ENCODE peak calls at places on chromosomes 13 and 19, in ten cellular contexts. One of them, this sample, is unnamed.

GRCh38 chr19:35247526-35248309 is 1.1 kb upstream of the LSR start:
- DNase-seq in naive B cell: no peak
- DNase-seq in putamen: no peak
- DNase-seq in HFF-Myc: no peak
- DNase-seq in stimulated activated CD4-positive, alpha-beta T cell treated with anti-CD3 and anti-CD28 coated beads, Interleukin-4, amount 100 ng/mL, for 24 hours: peak
- DNase-seq in ACHN: peak
- DNase-seq in lung microvascular endothelial cell: no peak
- DNase-seq in ovary: no peak
- DNase-seq in body of pancreas: peak
- DNase-seq in mucosa of descending colon: peak
- DNase-seq in this sample: peak

GRCh38 chr19:55405638-55406037 is 1.9 kb downstream of the UBE2S start:
- DNase-seq in naive B cell: no peak
- DNase-seq in stimulated activated CD4-positive, alpha-beta T cell treated with anti-CD3 and anti-CD28 coated beads, Interleukin-4, amount 100 ng/mL, for 24 hours: no peak
- DNase-seq in ACHN: no peak
- DNase-seq in ovary: no peak
- DNase-seq in mucosa of descending colon: no peak
- DNase-seq in body of pancreas: no peak
- DNase-seq in lung microvascular endothelial cell: no peak
- DNase-seq in putamen: no peak
- DNase-seq in HFF-Myc: no peak
- DNase-seq in this sample: no peak

GRCh38 chr19:47435883-47436417 is 16.6 kb upstream of the MEIS3 start:
- DNase-seq in mucosa of descending colon: no peak
- DNase-seq in ovary: no peak
- DNase-seq in body of pancreas: no peak
- DNase-seq in lung microvascular endothelial cell: no peak
- DNase-seq in ACHN: no peak
- DNase-seq in naive B cell: no peak
- DNase-seq in HFF-Myc: no peak
- DNase-seq in putamen: no peak
- DNase-seq in stimulated activated CD4-positive, alpha-beta T cell treated with anti-CD3 and anti-CD28 coated beads, Interleukin-4, amount 100 ng/mL, for 24 hours: no peak
- DNase-seq in this sample: no peak

GRCh38 chr19:51090471-51090870 is 7.8 kb upstream of the KLK14 start:
- DNase-seq in HFF-Myc: no peak
- DNase-seq in putamen: no peak
- DNase-seq in lung microvascular endothelial cell: no peak
- DNase-seq in mucosa of descending colon: no peak
- DNase-seq in naive B cell: no peak
- DNase-seq in body of pancreas: no peak
- DNase-seq in stimulated activated CD4-positive, alpha-beta T cell treated with anti-CD3 and anti-CD28 coated beads, Interleukin-4, amount 100 ng/mL, for 24 hours: no peak
- DNase-seq in ACHN: no peak
- DNase-seq in ovary: no peak
- DNase-seq in this sample: no peak

GRCh38 chr13:48660356-48661076 is 6.8 kb downstream of the CYSLTR2 start:
- DNase-seq in body of pancreas: peak
- DNase-seq in putamen: peak
- DNase-seq in ACHN: no peak
- DNase-seq in naive B cell: no peak
- DNase-seq in ovary: peak
- DNase-seq in HFF-Myc: no peak
- DNase-seq in lung microvascular endothelial cell: no peak
- DNase-seq in mucosa of descending colon: no peak
- DNase-seq in stimulated activated CD4-positive, alpha-beta T cell treated with anti-CD3 and anti-CD28 coated beads, Interleukin-4, amount 100 ng/mL, for 24 hours: no peak
- DNase-seq in this sample: no peak

GRCh38 chr19:50050406-50051223 is 24.8 kb downstream of the ZNF473 start:
- DNase-seq in lung microvascular endothelial cell: peak
- DNase-seq in mucosa of descending colon: peak
- DNase-seq in stimulated activated CD4-positive, alpha-beta T cell treated with anti-CD3 and anti-CD28 coated beads, Interleukin-4, amount 100 ng/mL, for 24 hours: peak
- DNase-seq in naive B cell: peak
- DNase-seq in putamen: peak
- DNase-seq in ACHN: no peak
- DNase-seq in ovary: peak
- DNase-seq in HFF-Myc: peak
- DNase-seq in body of pancreas: peak
- DNase-seq in this sample: peak

GRCh38 chr19:58044886-58045285 is 11.1 kb downstream of the ZSCAN1 start:
- DNase-seq in body of pancreas: no peak
- DNase-seq in stimulated activated CD4-positive, alpha-beta T cell treated with anti-CD3 and anti-CD28 coated beads, Interleukin-4, amount 100 ng/mL, for 24 hours: no peak
- DNase-seq in mucosa of descending colon: no peak
- DNase-seq in ACHN: no peak
- DNase-seq in HFF-Myc: no peak
- DNase-seq in naive B cell: no peak
- DNase-seq in ovary: no peak
- DNase-seq in putamen: no peak
- DNase-seq in lung microvascular endothelial cell: no peak
- DNase-seq in this sample: no peak

GRCh38 chr19:50559636-50560035 is 8.6 kb downstream of the LRRC4B start:
- DNase-seq in putamen: no peak
- DNase-seq in ACHN: no peak
- DNase-seq in stimulated activated CD4-positive, alpha-beta T cell treated with anti-CD3 and anti-CD28 coated beads, Interleukin-4, amount 100 ng/mL, for 24 hours: no peak
- DNase-seq in naive B cell: no peak
- DNase-seq in lung microvascular endothelial cell: no peak
- DNase-seq in ovary: no peak
- DNase-seq in HFF-Myc: no peak
- DNase-seq in body of pancreas: no peak
- DNase-seq in mucosa of descending colon: no peak
- DNase-seq in this sample: no peak

GRCh38 chr19:37329686-37330085 is 41.2 kb upstream of the ZNF527 start:
- DNase-seq in stimulated activated CD4-positive, alpha-beta T cell treated with anti-CD3 and anti-CD28 coated beads, Interleukin-4, amount 100 ng/mL, for 24 hours: no peak
- DNase-seq in putamen: no peak
- DNase-seq in naive B cell: no peak
- DNase-seq in body of pancreas: no peak
- DNase-seq in lung microvascular endothelial cell: no peak
- DNase-seq in ovary: no peak
- DNase-seq in HFF-Myc: no peak
- DNase-seq in ACHN: peak
- DNase-seq in mucosa of descending colon: no peak
- DNase-seq in this sample: no peak

GRCh38 chr13:42152495-42152894 is 104.0 kb downstream of the DGKH start:
- DNase-seq in HFF-Myc: no peak
- DNase-seq in body of pancreas: no peak
- DNase-seq in stimulated activated CD4-positive, alpha-beta T cell treated with anti-CD3 and anti-CD28 coated beads, Interleukin-4, amount 100 ng/mL, for 24 hours: no peak
- DNase-seq in naive B cell: no peak
- DNase-seq in ovary: no peak
- DNase-seq in putamen: no peak
- DNase-seq in lung microvascular endothelial cell: no peak
- DNase-seq in ACHN: no peak
- DNase-seq in mucosa of descending colon: no peak
- DNase-seq in this sample: no peak

GRCh38 chr19:16070366-16070990 is 5.8 kb upstream of the TPM4 start:
- DNase-seq in ovary: no peak
- DNase-seq in body of pancreas: peak
- DNase-seq in lung microvascular endothelial cell: peak
- DNase-seq in putamen: no peak
- DNase-seq in stimulated activated CD4-positive, alpha-beta T cell treated with anti-CD3 and anti-CD28 coated beads, Interleukin-4, amount 100 ng/mL, for 24 hours: peak
- DNase-seq in HFF-Myc: no peak
- DNase-seq in naive B cell: peak
- DNase-seq in ACHN: no peak
- DNase-seq in mucosa of descending colon: peak
- DNase-seq in this sample: no peak

GRCh38 chr19:11420429-11420893 is 1.3 kb upstream of the RGL3 start:
- DNase-seq in stimulated activated CD4-positive, alpha-beta T cell treated with anti-CD3 and anti-CD28 coated beads, Interleukin-4, amount 100 ng/mL, for 24 hours: no peak
- DNase-seq in naive B cell: no peak
- DNase-seq in putamen: no peak
- DNase-seq in body of pancreas: peak
- DNase-seq in ACHN: no peak
- DNase-seq in HFF-Myc: no peak
- DNase-seq in mucosa of descending colon: no peak
- DNase-seq in lung microvascular endothelial cell: no peak
- DNase-seq in ovary: peak
- DNase-seq in this sample: no peak

GRCh38 chr19:41694196-41694595 is 6.1 kb upstream of the CEACAM7 start:
- DNase-seq in naive B cell: no peak
- DNase-seq in ACHN: no peak
- DNase-seq in mucosa of descending colon: no peak
- DNase-seq in lung microvascular endothelial cell: no peak
- DNase-seq in body of pancreas: no peak
- DNase-seq in HFF-Myc: no peak
- DNase-seq in ovary: no peak
- DNase-seq in putamen: no peak
- DNase-seq in stimulated activated CD4-positive, alpha-beta T cell treated with anti-CD3 and anti-CD28 coated beads, Interleukin-4, amount 100 ng/mL, for 24 hours: no peak
- DNase-seq in this sample: no peak

This sample was measured in NCI-H748 treated with DMSO at 0.1 percent for 48 hours.